ENCODE peak calls at places on chromosomes 5 and 9, in nine cellular contexts. Q is left lung, U is mammary epithelial cell, J is Panc1, F is bronchial epithelial cell, B is tibial artery, L is hepatocyte, X is epithelial cell of esophagus, P is neural progenitor cell. V is an unnamed sample.

GRCh38 chr5:150797384-150797783 is 18.8 kb downstream of the SMIM3 start:
- DNase-seq in Q (no peak), U (no peak), J (no peak), F (no peak), B (no peak), L (no peak), X (no peak), P (no peak), V (no peak)

GRCh38 chr5:180090769-180091546 is 19.4 kb upstream of the RNF130 start:
- DNase-seq in Q (no peak), U (peak), J (no peak), F (peak), B (no peak), L (peak), X (peak), P (peak), V (no peak)

GRCh38 chr9:132990781-132991180 is 12.3 kb downstream of the GFI1B start:
- DNase-seq in Q (no peak), U (no peak), J (no peak), F (no peak), B (no peak), L (no peak), X (no peak), P (no peak), V (no peak)

GRCh38 chr9:108039491-108039890 is 549.9 kb upstream of the KLF4 start:
- DNase-seq in Q (no peak), U (peak), J (no peak), F (peak), B (no peak), L (no peak), X (peak), P (no peak), V (no peak)

GRCh38 chr9:107861075-107861474 is 371.5 kb upstream of the KLF4 start:
- DNase-seq in Q (no peak), U (no peak), J (no peak), F (no peak), B (no peak), L (no peak), X (no peak), P (no peak), V (no peak)

GRCh38 chr5:1523793-1524480 is at the start of gene LPCAT1:
- DNase-seq in Q (peak), U (peak), J (no peak), F (no peak), B (peak), L (peak), X (peak), P (peak), V (peak)

GRCh38 chr9:61671276-61671973 is 481.6 kb downstream of the SPATA31A7 start:
- DNase-seq in Q (peak), U (no peak), J (no peak), F (no peak), B (no peak), L (no peak), X (no peak), P (no peak), V (no peak)

GRCh38 chr5:607541-608285 is 4.4 kb upstream of the CEP72 start:
- DNase-seq in Q (peak), U (no peak), J (no peak), F (no peak), B (no peak), L (no peak), X (no peak), P (no peak), V (no peak)

GRCh38 chr9:123941535-123942070 is 11.7 kb upstream of the DENND1A start:
- DNase-seq in Q (no peak), U (no peak), J (no peak), F (no peak), B (no peak), L (no peak), X (no peak), P (no peak), V (no peak)

GRCh38 chr9:80784647-80785046 is 904.7 kb downstream of the TLE1 start:
- DNase-seq in Q (no peak), U (no peak), J (no peak), F (no peak), B (no peak), L (no peak), X (no peak), P (no peak), V (no peak)

GRCh38 chr5:149666212-149666852 is 63.8 kb upstream of the PPARGC1B start:
- DNase-seq in Q (no peak), U (peak), J (no peak), F (peak), B (peak), L (no peak), X (peak), P (no peak), V (no peak)

GRCh38 chr5:103469288-103470065 is 93.1 kb downstream of the NUDT12 start:
- DNase-seq in Q (no peak), U (no peak), J (no peak), F (peak), B (no peak), L (no peak), X (no peak), P (no peak), V (no peak)

GRCh38 chr5:139747583-139748504 is 47.8 kb upstream of the PSD2 start:
- DNase-seq in Q (peak), U (no peak), J (no peak), F (no peak), B (peak), L (peak), X (no peak), P (peak), V (no peak)

DNA sequence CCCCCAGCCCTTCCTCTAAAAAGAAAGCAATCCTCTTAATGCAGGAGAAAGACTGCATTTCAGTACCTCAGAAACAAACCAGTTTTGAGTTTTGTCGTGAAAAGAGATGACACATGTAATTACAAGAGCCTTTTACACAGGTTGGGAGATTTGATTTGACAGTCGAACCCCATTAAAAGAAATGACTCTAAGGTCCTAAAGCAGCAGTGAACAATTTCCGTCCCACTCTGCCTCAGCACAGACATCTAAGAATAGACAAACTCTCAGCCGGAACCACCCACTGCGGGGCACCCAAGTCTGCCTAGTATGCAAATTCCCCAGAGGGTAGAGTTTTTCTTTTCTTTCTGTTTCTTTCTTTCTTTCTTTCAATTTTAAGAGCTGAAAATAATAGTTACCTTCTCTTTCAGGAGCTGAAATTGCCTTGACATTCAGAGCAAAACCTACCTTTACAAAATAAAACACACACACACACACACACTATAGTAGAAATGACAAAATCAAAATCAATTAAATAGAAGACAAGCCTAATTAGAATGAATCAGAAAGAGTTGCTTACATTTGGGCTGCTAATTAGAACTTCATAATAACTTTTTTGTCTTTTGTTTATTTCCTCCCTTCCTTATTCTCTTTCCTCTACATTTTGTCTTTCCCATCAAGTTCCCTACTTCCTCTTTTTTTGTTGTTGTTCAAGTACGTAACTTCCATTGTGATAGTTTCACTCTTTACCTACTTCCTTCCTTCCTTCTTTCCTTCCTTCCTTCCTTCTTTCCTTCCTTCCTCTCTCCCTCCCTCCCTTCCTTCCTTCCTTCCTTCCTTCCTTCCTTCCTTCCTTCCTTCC is 65.1 kb downstream of the BASP1 start:
- DNase-seq in Q (no peak), U (no peak), J (no peak), F (no peak), B (no peak), L (no peak), X (no peak), P (no peak), V (no peak)
- TF ChIP-seq CTCF in Q (no peak), U (no peak), J (no peak), F (no peak), B (no peak), L (no peak), X (no peak), P (no peak), V (no peak)

DNA sequence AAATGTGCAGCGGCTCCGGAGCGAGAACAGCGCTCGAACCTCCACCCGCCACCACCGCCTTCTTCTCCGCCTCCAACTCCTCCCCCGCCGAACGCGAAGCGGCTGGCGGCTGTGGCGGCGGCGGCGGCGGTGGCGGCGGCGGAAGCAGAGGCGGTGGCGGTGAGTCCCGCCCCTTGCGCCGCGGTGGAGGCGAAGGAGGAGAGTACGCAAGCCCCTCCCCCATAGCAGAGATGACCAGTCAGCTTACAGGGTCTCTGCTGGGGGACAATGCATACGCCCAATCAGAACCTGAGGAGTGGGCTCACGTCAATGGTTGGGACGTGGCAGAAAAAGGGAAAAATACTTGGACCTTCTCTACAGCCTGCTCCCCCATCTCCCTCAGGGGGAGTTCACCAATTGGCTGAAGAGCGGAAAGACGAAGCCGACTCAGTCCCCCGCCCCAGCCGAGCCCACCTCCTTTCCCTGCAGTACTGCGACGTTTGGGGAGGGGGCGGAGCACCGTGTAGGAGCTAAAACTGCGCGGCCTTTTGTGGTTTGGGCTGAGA is at the start of gene PJA2:
- DNase-seq in Q (peak), U (peak), J (peak), F (peak), B (peak), L (peak), X (peak), P (peak), V (peak)
- TF ChIP-seq CTCF in Q (no peak), U (peak), J (no peak), F (peak), B (peak), L (peak), X (peak), P (peak), V (no peak)

GRCh38 chr5:148394587-148395019 is 10.8 kb downstream of the FBXO38 start:
- DNase-seq in Q (no peak), U (no peak), J (no peak), F (no peak), B (no peak), L (no peak), X (no peak), P (no peak), V (no peak)

GRCh38 chr5:148397968-148398595 is 14.3 kb downstream of the FBXO38 start:
- DNase-seq in Q (no peak), U (peak), J (no peak), F (peak), B (no peak), L (peak), X (peak), P (peak), V (no peak)

GRCh38 chr5:148401604-148402003 is 17.8 kb downstream of the FBXO38 start:
- DNase-seq in Q (no peak), U (no peak), J (no peak), F (peak), B (no peak), L (no peak), X (no peak), P (no peak), V (no peak)

GRCh38 chr5:148395031-148395430 is 11.3 kb downstream of the FBXO38 start:
- DNase-seq in Q (no peak), U (no peak), J (no peak), F (no peak), B (no peak), L (no peak), X (no peak), P (no peak), V (no peak)

DNA sequence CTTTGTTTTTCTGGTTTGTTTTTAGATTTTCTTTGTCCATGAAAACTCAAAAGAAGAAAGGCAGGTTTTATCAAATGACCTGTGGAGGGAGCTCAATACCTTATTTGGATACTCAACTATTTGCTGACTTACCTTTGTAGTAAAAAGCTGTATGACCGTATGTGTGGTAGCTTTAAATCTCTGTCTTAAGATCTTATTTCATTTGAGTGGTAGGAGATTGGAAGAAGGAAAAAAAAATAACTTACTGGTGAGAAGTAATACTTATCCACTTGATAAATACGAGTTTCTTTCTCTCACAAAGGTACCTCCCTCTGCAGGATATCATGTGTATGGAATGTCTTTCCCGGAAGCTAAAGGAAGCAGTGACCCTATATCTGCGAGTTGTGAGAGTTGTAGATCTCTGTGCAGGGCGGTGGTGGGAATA is 15.0 kb downstream of the FBXO38 start:
- DNase-seq in Q (no peak), U (no peak), J (no peak), F (peak), B (no peak), L (no peak), X (no peak), P (no peak), V (no peak)
- TF ChIP-seq CTCF in Q (no peak), U (no peak), J (no peak), F (no peak), B (no peak), L (peak), X (no peak), P (peak), V (no peak)

DNA sequence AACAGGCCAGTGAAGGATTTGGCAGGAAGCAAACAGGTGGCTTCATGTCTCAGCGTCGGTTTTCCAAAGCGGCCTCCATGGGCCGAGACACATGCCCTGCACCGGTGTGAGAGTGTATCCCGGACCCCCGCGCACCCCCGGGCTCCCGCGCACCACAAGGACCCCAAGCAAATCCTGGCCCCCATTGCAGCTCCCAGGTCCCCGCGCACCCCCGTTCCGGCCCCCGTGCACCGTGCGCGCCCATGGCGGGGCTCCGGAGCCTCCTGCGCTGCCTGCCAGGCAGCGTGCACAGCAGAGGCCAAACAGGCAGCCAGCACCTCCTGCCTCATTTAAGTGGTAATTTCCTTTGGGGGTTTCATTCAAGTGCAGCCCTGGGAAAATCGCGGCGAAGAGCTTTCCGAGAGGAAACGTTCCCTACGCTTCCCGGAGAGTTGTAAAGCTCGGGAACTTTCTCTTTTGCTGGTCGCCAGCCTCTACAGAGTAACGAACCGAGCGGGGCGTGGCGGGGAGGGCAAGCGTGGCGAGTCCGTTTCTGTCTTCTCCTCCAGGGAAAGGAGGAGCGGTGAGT is 145.5 kb upstream of the SLC24A2 start:
- DNase-seq in Q (peak), U (no peak), J (no peak), F (peak), B (peak), L (peak), X (peak), P (peak), V (no peak)
- TF ChIP-seq CTCF in Q (no peak), U (no peak), J (no peak), F (no peak), B (no peak), L (peak), X (peak), P (peak), V (no peak)

GRCh38 chr5:43647789-43648188 is 44.8 kb downstream of the NNT start:
- DNase-seq in Q (no peak), U (no peak), J (no peak), F (no peak), B (no peak), L (no peak), X (no peak), P (no peak), V (no peak)

GRCh38 chr5:43643750-43644149 is 40.8 kb downstream of the NNT start:
- DNase-seq in Q (no peak), U (no peak), J (no peak), F (no peak), B (no peak), L (no peak), X (no peak), P (no peak), V (no peak)

GRCh38 chr5:43649256-43649655 is 46.3 kb downstream of the NNT start:
- DNase-seq in Q (no peak), U (no peak), J (no peak), F (no peak), B (no peak), L (no peak), X (no peak), P (no peak), V (no peak)

GRCh38 chr5:43648499-43649124 is 45.6 kb downstream of the NNT start:
- DNase-seq in Q (no peak), U (no peak), J (no peak), F (no peak), B (peak), L (no peak), X (no peak), P (no peak), V (no peak)

DNA sequence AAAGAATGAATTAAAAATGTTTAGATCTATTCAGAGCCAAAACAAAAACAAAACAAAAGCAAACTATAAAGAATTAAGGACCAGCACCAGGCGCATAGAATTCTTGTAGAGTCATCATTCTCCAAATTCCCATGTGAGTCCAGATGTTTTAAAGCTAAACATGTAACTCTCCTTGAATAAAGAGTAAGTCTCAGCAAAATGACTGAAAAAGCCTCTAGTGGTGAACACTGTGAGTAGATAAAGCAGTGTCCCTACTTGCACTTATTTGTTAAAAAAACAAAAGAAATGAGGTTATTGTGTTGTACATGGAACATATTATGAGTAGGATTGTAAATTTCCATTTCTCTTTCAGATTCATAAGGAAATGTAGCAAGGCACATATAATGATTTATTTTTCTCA is 44.0 kb downstream of the NNT start:
- DNase-seq in Q (no peak), U (no peak), J (no peak), F (no peak), B (no peak), L (no peak), X (no peak), P (no peak), V (no peak)
- TF ChIP-seq CTCF in Q (no peak), U (no peak), J (peak), F (no peak), B (no peak), L (no peak), X (no peak), P (peak), V (no peak)

V was measured in D721Med.